ENCODE peak calls at places on chromosomes 6 and 20, in nine cellular contexts. One of them, this sample, is unnamed.

GRCh38 chr6:15299430-15300131 is 53.7 kb downstream of the JARID2 start:
- DNase-seq in ovary: peak
- DNase-seq in vagina: no peak
- DNase-seq in A549: no peak
- DNase-seq in prostate gland: no peak
- DNase-seq in IMR-90: peak
- DNase-seq in endothelial cell of umbilical vein: no peak
- DNase-seq in Peyer's patch: peak
- DNase-seq in GM12891: peak
- DNase-seq in this sample: no peak

GRCh38 chr6:31114540-31114876 is at the start of gene PSORS1C1:
- DNase-seq in ovary: peak
- DNase-seq in vagina: peak
- DNase-seq in A549: peak
- DNase-seq in prostate gland: peak
- DNase-seq in IMR-90: peak
- DNase-seq in endothelial cell of umbilical vein: peak
- DNase-seq in Peyer's patch: peak
- DNase-seq in GM12891: no peak
- DNase-seq in this sample: peak

GRCh38 chr20:5658897-5659296 is 91.3 kb upstream of the SHLD1 start:
- DNase-seq in ovary: peak
- DNase-seq in vagina: no peak
- DNase-seq in A549: peak
- DNase-seq in prostate gland: peak
- DNase-seq in IMR-90: peak
- DNase-seq in endothelial cell of umbilical vein: peak
- DNase-seq in Peyer's patch: peak
- DNase-seq in GM12891: no peak
- DNase-seq in this sample: peak

GRCh38 chr6:91273729-91274128 is 686.9 kb upstream of the MAP3K7 start:
- DNase-seq in ovary: no peak
- DNase-seq in vagina: no peak
- DNase-seq in A549: no peak
- DNase-seq in prostate gland: no peak
- DNase-seq in IMR-90: no peak
- DNase-seq in endothelial cell of umbilical vein: no peak
- DNase-seq in Peyer's patch: no peak
- DNase-seq in GM12891: no peak
- DNase-seq in this sample: no peak

GRCh38 chr6:4774715-4775590 is 1.3 kb upstream of the CDYL start:
- DNase-seq in ovary: peak
- DNase-seq in vagina: peak
- DNase-seq in A549: no peak
- DNase-seq in prostate gland: peak
- DNase-seq in IMR-90: no peak
- DNase-seq in endothelial cell of umbilical vein: peak
- DNase-seq in Peyer's patch: peak
- DNase-seq in GM12891: no peak
- DNase-seq in this sample: no peak

GRCh38 chr20:47243906-47244305 is 112.6 kb downstream of the ZMYND8 start:
- DNase-seq in ovary: no peak
- DNase-seq in vagina: no peak
- DNase-seq in A549: no peak
- DNase-seq in prostate gland: no peak
- DNase-seq in IMR-90: no peak
- DNase-seq in endothelial cell of umbilical vein: no peak
- DNase-seq in Peyer's patch: no peak
- DNase-seq in GM12891: no peak
- DNase-seq in this sample: no peak

GRCh38 chr6:47097092-47097945 is 55.2 kb upstream of the ADGRF1 start:
- DNase-seq in ovary: peak
- DNase-seq in vagina: no peak
- DNase-seq in A549: peak
- DNase-seq in prostate gland: peak
- DNase-seq in IMR-90: peak
- DNase-seq in endothelial cell of umbilical vein: peak
- DNase-seq in Peyer's patch: peak
- DNase-seq in GM12891: peak
- DNase-seq in this sample: peak

GRCh38 chr6:28615955-28616747 is 90.5 kb downstream of the GPX5 start:
- DNase-seq in ovary: no peak
- DNase-seq in vagina: no peak
- DNase-seq in A549: no peak
- DNase-seq in prostate gland: no peak
- DNase-seq in IMR-90: no peak
- DNase-seq in endothelial cell of umbilical vein: no peak
- DNase-seq in Peyer's patch: no peak
- DNase-seq in GM12891: no peak
- DNase-seq in this sample: no peak

GRCh38 chr6:150720774-150721233 is 121.1 kb downstream of the PLEKHG1 start:
- DNase-seq in ovary: no peak
- DNase-seq in vagina: no peak
- DNase-seq in A549: no peak
- DNase-seq in prostate gland: no peak
- DNase-seq in IMR-90: no peak
- DNase-seq in endothelial cell of umbilical vein: no peak
- DNase-seq in Peyer's patch: no peak
- DNase-seq in GM12891: peak
- DNase-seq in this sample: no peak

GRCh38 chr6:29924731-29925130 is 17.6 kb upstream of the HLA-A start:
- DNase-seq in ovary: no peak
- DNase-seq in vagina: peak
- DNase-seq in A549: no peak
- DNase-seq in prostate gland: no peak
- DNase-seq in IMR-90: no peak
- DNase-seq in endothelial cell of umbilical vein: no peak
- DNase-seq in Peyer's patch: no peak
- DNase-seq in GM12891: no peak
- DNase-seq in this sample: no peak

GRCh38 chr20:18276821-18277220 is 11.5 kb upstream of the ZNF133 start:
- DNase-seq in ovary: peak
- DNase-seq in vagina: no peak
- DNase-seq in A549: peak
- DNase-seq in prostate gland: peak
- DNase-seq in IMR-90: peak
- DNase-seq in endothelial cell of umbilical vein: peak
- DNase-seq in Peyer's patch: peak
- DNase-seq in GM12891: peak
- DNase-seq in this sample: peak

DNA sequence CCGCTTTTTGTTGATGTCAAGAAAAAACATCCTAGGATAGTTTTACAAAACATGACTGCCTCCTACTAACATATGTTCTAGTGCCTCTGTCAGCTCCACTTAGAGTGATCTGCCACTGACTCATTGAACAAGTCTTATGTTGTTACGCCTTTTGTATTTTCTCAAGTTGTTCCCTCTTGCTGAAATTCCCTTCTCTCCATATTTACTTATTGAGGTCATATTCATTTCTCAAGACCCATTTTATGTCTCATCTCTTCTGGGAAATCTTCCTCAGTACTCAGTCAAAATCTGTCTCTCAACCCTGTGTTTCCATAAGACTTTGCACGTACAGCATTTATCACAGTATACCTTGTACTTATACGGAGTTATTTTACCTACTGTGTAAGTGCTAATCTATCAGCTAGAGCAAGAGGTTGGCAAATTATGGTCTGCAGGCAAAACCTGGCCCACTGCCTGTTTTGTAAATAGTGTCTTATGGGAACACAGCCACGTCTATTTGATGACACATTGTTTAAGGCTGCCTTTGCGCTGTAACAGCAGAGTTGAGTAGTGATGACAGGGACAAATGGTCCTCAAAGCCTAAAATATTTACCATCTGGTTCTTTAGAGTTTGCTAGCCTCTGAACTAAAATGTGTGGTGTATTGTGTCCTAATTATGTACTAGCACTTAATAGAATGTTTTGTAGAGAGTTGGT is 83.4 kb downstream of the ADGRB3 start:
- DNase-seq in ovary: no peak
- DNase-seq in vagina: no peak
- DNase-seq in A549: peak
- DNase-seq in prostate gland: no peak
- DNase-seq in IMR-90: no peak
- DNase-seq in endothelial cell of umbilical vein: no peak
- DNase-seq in Peyer's patch: no peak
- DNase-seq in GM12891: no peak
- DNase-seq in this sample: no peak
- TF ChIP-seq POLR2A in ovary: no peak
- TF ChIP-seq POLR2A in vagina: no peak
- TF ChIP-seq POLR2A in A549: no peak
- TF ChIP-seq POLR2A in prostate gland: no peak
- TF ChIP-seq POLR2A in IMR-90: no peak
- TF ChIP-seq POLR2A in endothelial cell of umbilical vein: no peak
- TF ChIP-seq POLR2A in Peyer's patch: no peak
- TF ChIP-seq POLR2A in GM12891: no peak
- TF ChIP-seq POLR2A in this sample: no peak

GRCh38 chr20:37042986-37043972 is 52.5 kb downstream of the RBL1 start:
- DNase-seq in ovary: no peak
- DNase-seq in vagina: no peak
- DNase-seq in A549: no peak
- DNase-seq in prostate gland: no peak
- DNase-seq in IMR-90: no peak
- DNase-seq in endothelial cell of umbilical vein: no peak
- DNase-seq in Peyer's patch: peak
- DNase-seq in GM12891: peak
- DNase-seq in this sample: no peak
- TF ChIP-seq POLR2A in ovary: no peak
- TF ChIP-seq POLR2A in vagina: no peak
- TF ChIP-seq POLR2A in A549: no peak
- TF ChIP-seq POLR2A in prostate gland: no peak
- TF ChIP-seq POLR2A in IMR-90: no peak
- TF ChIP-seq POLR2A in endothelial cell of umbilical vein: no peak
- TF ChIP-seq POLR2A in Peyer's patch: no peak
- TF ChIP-seq POLR2A in GM12891: no peak
- TF ChIP-seq POLR2A in this sample: no peak

GRCh38 chr20:50193851-50194830 is 3.5 kb downstream of the CEBPB start:
- DNase-seq in ovary: peak
- DNase-seq in vagina: no peak
- DNase-seq in A549: peak
- DNase-seq in prostate gland: no peak
- DNase-seq in IMR-90: peak
- DNase-seq in endothelial cell of umbilical vein: no peak
- DNase-seq in Peyer's patch: no peak
- DNase-seq in GM12891: no peak
- DNase-seq in this sample: no peak
- TF ChIP-seq POLR2A in ovary: peak
- TF ChIP-seq POLR2A in vagina: no peak
- TF ChIP-seq POLR2A in A549: no peak
- TF ChIP-seq POLR2A in prostate gland: no peak
- TF ChIP-seq POLR2A in IMR-90: peak
- TF ChIP-seq POLR2A in endothelial cell of umbilical vein: no peak
- TF ChIP-seq POLR2A in Peyer's patch: no peak
- TF ChIP-seq POLR2A in GM12891: no peak
- TF ChIP-seq POLR2A in this sample: no peak

GRCh38 chr6:14118091-14118439 is 493 bp downstream of the CD83 start:
- DNase-seq in ovary: no peak
- DNase-seq in vagina: no peak
- DNase-seq in A549: no peak
- DNase-seq in prostate gland: no peak
- DNase-seq in IMR-90: no peak
- DNase-seq in endothelial cell of umbilical vein: no peak
- DNase-seq in Peyer's patch: no peak
- DNase-seq in GM12891: no peak
- DNase-seq in this sample: no peak

GRCh38 chr6:14120556-14120955 is 3.0 kb downstream of the CD83 start:
- DNase-seq in ovary: no peak
- DNase-seq in vagina: no peak
- DNase-seq in A549: no peak
- DNase-seq in prostate gland: no peak
- DNase-seq in IMR-90: no peak
- DNase-seq in endothelial cell of umbilical vein: no peak
- DNase-seq in Peyer's patch: no peak
- DNase-seq in GM12891: no peak
- DNase-seq in this sample: no peak

GRCh38 chr6:14119764-14120163 is 2.2 kb downstream of the CD83 start:
- DNase-seq in ovary: peak
- DNase-seq in vagina: no peak
- DNase-seq in A549: no peak
- DNase-seq in prostate gland: no peak
- DNase-seq in IMR-90: no peak
- DNase-seq in endothelial cell of umbilical vein: no peak
- DNase-seq in Peyer's patch: no peak
- DNase-seq in GM12891: no peak
- DNase-seq in this sample: no peak

GRCh38 chr6:14118444-14118843 is 872 bp downstream of the CD83 start:
- DNase-seq in ovary: no peak
- DNase-seq in vagina: no peak
- DNase-seq in A549: no peak
- DNase-seq in prostate gland: no peak
- DNase-seq in IMR-90: no peak
- DNase-seq in endothelial cell of umbilical vein: no peak
- DNase-seq in Peyer's patch: no peak
- DNase-seq in GM12891: no peak
- DNase-seq in this sample: no peak

GRCh38 chr6:14117158-14118090 is at the start of gene CD83:
- DNase-seq in ovary: peak
- DNase-seq in vagina: no peak
- DNase-seq in A549: peak
- DNase-seq in prostate gland: peak
- DNase-seq in IMR-90: peak
- DNase-seq in endothelial cell of umbilical vein: peak
- DNase-seq in Peyer's patch: peak
- DNase-seq in GM12891: peak
- DNase-seq in this sample: peak
- TF ChIP-seq POLR2A in ovary: no peak
- TF ChIP-seq POLR2A in vagina: peak
- TF ChIP-seq POLR2A in A549: no peak
- TF ChIP-seq POLR2A in prostate gland: peak
- TF ChIP-seq POLR2A in IMR-90: peak
- TF ChIP-seq POLR2A in endothelial cell of umbilical vein: no peak
- TF ChIP-seq POLR2A in Peyer's patch: no peak
- TF ChIP-seq POLR2A in GM12891: peak
- TF ChIP-seq POLR2A in this sample: peak

DNA sequence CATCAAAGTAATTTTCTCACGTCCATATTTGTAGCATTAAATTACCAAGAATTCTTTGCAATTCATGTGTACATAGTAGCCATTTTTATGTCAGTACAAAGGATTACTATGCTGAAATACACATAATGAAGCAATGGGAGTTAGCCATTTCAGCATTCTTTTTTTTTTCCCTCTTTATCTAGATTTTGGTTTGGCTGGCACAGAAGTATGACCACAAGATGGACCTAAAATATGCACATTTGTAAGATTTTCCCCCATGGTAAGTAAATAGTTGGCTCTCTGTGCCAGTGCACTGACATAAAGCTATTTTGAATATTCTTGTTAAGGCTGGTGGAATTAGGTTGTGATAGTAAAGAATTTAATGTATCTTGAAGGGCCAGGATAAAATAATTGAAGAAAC is 486.1 kb upstream of the BTBD3 start:
- DNase-seq in ovary: no peak
- DNase-seq in vagina: no peak
- DNase-seq in A549: no peak
- DNase-seq in prostate gland: no peak
- DNase-seq in IMR-90: no peak
- DNase-seq in endothelial cell of umbilical vein: no peak
- DNase-seq in Peyer's patch: no peak
- DNase-seq in GM12891: no peak
- DNase-seq in this sample: no peak
- TF ChIP-seq POLR2A in ovary: no peak
- TF ChIP-seq POLR2A in vagina: no peak
- TF ChIP-seq POLR2A in A549: no peak
- TF ChIP-seq POLR2A in prostate gland: no peak
- TF ChIP-seq POLR2A in IMR-90: no peak
- TF ChIP-seq POLR2A in endothelial cell of umbilical vein: no peak
- TF ChIP-seq POLR2A in Peyer's patch: no peak
- TF ChIP-seq POLR2A in GM12891: no peak
- TF ChIP-seq POLR2A in this sample: no peak